ENCODE peak calls at places on chromosomes 1 and 21, in nine cellular contexts. H is foreskin keratinocyte; C is effector memory CD8-positive, alpha-beta T cell; I is NCI-H1417; U is EL; Z is heart right ventricle; O is ELR; N is H54; G is NAMALWA. X is an unnamed sample.
A peak's percentile ranks its signal among the peaks of the same experiment; 100 is the strongest.

GRCh38 chr21:38869946-38870345 is 64.2 kb downstream of the ETS2 start:
- DNase-seq in H (no peak), C (no peak), N (no peak), I (peak; percentile 47), Z (no peak), O (no peak), U (no peak), G (peak; percentile 30), X (no peak)

GRCh38 chr1:114153051-114153620 is 533 bp downstream of the SYT6 start:
- DNase-seq in Z (no peak), U (no peak), N (no peak), G (no peak), C (no peak), I (no peak), O (no peak), H (no peak), X (no peak)

GRCh38 chr1:212353181-212353580 is 61.5 kb downstream of the PACC1 start:
- DNase-seq in N (no peak), O (no peak), C (no peak), I (no peak), H (no peak), U (peak; percentile 13), Z (no peak), G (no peak), X (no peak)

GRCh38 chr1:92749024-92749634 is 35.8 kb downstream of the EVI5 start:
- DNase-seq in U (peak; percentile 70), N (no peak), C (peak; percentile 20), G (peak; percentile 80), Z (peak; percentile 29), I (peak; percentile 65), H (peak; percentile 22), O (peak; percentile 81), X (no peak)

GRCh38 chr1:182259229-182259872 is 132.2 kb downstream of the GLUL start:
- DNase-seq in C (peak; percentile 69), I (no peak), U (peak; percentile 46), H (peak; percentile 3), N (no peak), O (peak; percentile 27), Z (peak; percentile 46), G (peak; percentile 31), X (no peak)

GRCh38 chr1:228646717-228647522 is 88.4 kb upstream of the RHOU start:
- DNase-seq in C (peak; percentile 15), G (peak; percentile 66), U (peak; percentile 66), H (peak; percentile 53), I (no peak), O (peak; percentile 73), Z (no peak), N (no peak), X (peak; percentile 45)

GRCh38 chr1:5493708-5494390 is 498.4 kb downstream of the NPHP4 start:
- DNase-seq in U (no peak), H (no peak), I (no peak), C (no peak), G (no peak), Z (no peak), O (no peak), N (no peak), X (no peak)

GRCh38 chr1:221449801-221450470 is 292.0 kb downstream of the DUSP10 start:
- DNase-seq in C (no peak), G (no peak), Z (no peak), U (peak; percentile 46), N (no peak), O (peak; percentile 88), I (no peak), H (peak; percentile 59), X (no peak)

GRCh38 chr21:38929137-38929536 is 123.4 kb downstream of the ETS2 start:
- DNase-seq in H (no peak), G (no peak), Z (no peak), I (no peak), N (no peak), U (no peak), C (no peak), O (no peak), X (no peak)

GRCh38 chr21:22961248-22961647 is 1963.0 kb downstream of the NCAM2 start:
- DNase-seq in O (no peak), H (no peak), U (no peak), N (no peak), C (no peak), G (peak; percentile 97), I (no peak), Z (no peak), X (no peak)